ENCODE peak calls at places on chromosomes 2 and 18, in six cellular contexts. U, C, Z, H, N and E are unnamed samples. For H3K27me3, the result is how much of the 10 kb centered on the place peaks cover.

GRCh38 chr2:200850512-200851256 is 13.8 kb downstream of the CLK1 start:
- DNase-seq in N (no peak), H (no peak), C (no peak), U (no peak), Z (no peak), E (no peak)

GRCh38 chr18:61797691-61798590 is 94.9 kb downstream of the RNF152 start:
- DNase-seq in C (no peak), H (no peak), N (no peak), U (no peak), Z (no peak), E (no peak)

GRCh38 chr18:28198588-28198987 is 21.7 kb upstream of the CDH2 start:
- DNase-seq in C (no peak), Z (no peak), U (no peak), N (no peak), H (no peak), E (no peak)

GRCh38 chr2:177172034-177172880 is 40.3 kb upstream of the HNRNPA3 start:
- DNase-seq in Z (peak), C (no peak), U (no peak), N (no peak), H (peak), E (peak)

GRCh38 chr2:6493266-6493665 is 372.4 kb downstream of the CMPK2 start:
- DNase-seq in H (no peak), Z (no peak), N (no peak), C (no peak), U (no peak), E (no peak)

GRCh38 chr18:62838475-62839098 is 123.2 kb downstream of the PHLPP1 start:
- DNase-seq in H (no peak), N (no peak), C (no peak), Z (no peak), U (no peak), E (no peak)

GRCh38 chr2:12119841-12120240 is 373.4 kb downstream of the LPIN1 start:
- DNase-seq in Z (no peak), C (no peak), U (no peak), N (no peak), H (peak), E (no peak)

GRCh38 chr2:84880395-84880644 is 564 bp downstream of the TRABD2A start:
- DNase-seq in N (no peak), C (no peak), Z (no peak), H (no peak), U (no peak), E (no peak)

GRCh38 chr2:120472891-120473309 is 127.0 kb downstream of the INHBB start:
- DNase-seq in C (no peak), U (no peak), N (no peak), Z (no peak), H (peak), E (peak)

GRCh38 chr2:119662297-119662696 is 16.7 kb upstream of the TMEM177 start:
- DNase-seq in Z (no peak), C (no peak), U (no peak), N (no peak), H (no peak), E (no peak)

GRCh38 chr2:52423111-52423510 is 1344.5 kb upstream of the CHAC2 start:
- DNase-seq in C (no peak), U (no peak), H (no peak), N (no peak), Z (no peak), E (no peak)

GRCh38 chr2:16525265-16525887 is 140.3 kb downstream of the CYRIA start:
- DNase-seq in C (peak), Z (no peak), H (peak), U (peak), N (peak), E (no peak)

GRCh38 chr2:37711831-37712230 is 40.4 kb upstream of the CDC42EP3 start:
- DNase-seq in C (no peak), H (peak), N (no peak), U (no peak), Z (no peak), E (peak)

GRCh38 chr2:47510745-47511144 is 107.8 kb downstream of the MSH2 start:
- DNase-seq in H (no peak), C (no peak), Z (no peak), U (no peak), N (no peak), E (no peak)

GRCh38 chr2:144704696-144705095 is 184.8 kb upstream of the ZEB2 start:
- DNase-seq in H (no peak), Z (no peak), N (no peak), C (no peak), U (no peak), E (no peak)

GRCh38 chr2:128362889-128363228 is 44.2 kb upstream of the HS6ST1 start:
- DNase-seq in C (no peak), H (no peak), U (no peak), Z (peak), N (no peak), E (peak)

GRCh38 chr18:3350566-3351527 is 88.9 kb downstream of the MYL12B start:
- DNase-seq in C (no peak), U (no peak), Z (no peak), H (peak), N (no peak), E (peak)

GRCh38 chr2:83584674-83585073 is 874.4 kb downstream of the SUCLG1 start:
- DNase-seq in C (no peak), U (no peak), Z (no peak), N (no peak), H (no peak), E (no peak)

GRCh38 chr2:236677368-236677767 is 107.7 kb downstream of the ACKR3 start:
- DNase-seq in C (no peak), U (no peak), H (no peak), N (no peak), Z (no peak), E (no peak)

GRCh38 chr2:23385748-23386421 is 906 bp downstream of the KLHL29 start:
- DNase-seq in H (no peak), U (no peak), C (peak), N (no peak), Z (no peak), E (no peak)

GRCh38 chr18:33579147-33579867 is 1.3 kb downstream of the ASXL3 start:
- DNase-seq in N (no peak), H (peak), Z (no peak), C (no peak), U (no peak), E (no peak)

GRCh38 chr2:44879269-44880124 is 62.0 kb upstream of the SIX3 start:
- DNase-seq in Z (no peak), C (no peak), N (no peak), H (no peak), U (no peak), E (no peak)

GRCh38 chr2:199460101-199460671 is 2.4 kb upstream of the SATB2 start:
- DNase-seq in U (peak), Z (no peak), H (peak), N (no peak), C (no peak), E (no peak)

GRCh38 chr2:237118025-237118424 is 32.3 kb downstream of the COPS8 start:
- DNase-seq in H (peak), C (no peak), Z (no peak), U (no peak), N (no peak), E (peak)

GRCh38 chr18:31100598-31101147 is 1.5 kb downstream of the DSC2 start:
- DNase-seq in H (no peak), U (no peak), Z (no peak), C (peak), N (no peak), E (no peak)

GRCh38 chr2:204670124-204670523 is 124.8 kb downstream of the PARD3B start:
- DNase-seq in U (no peak), H (no peak), Z (no peak), N (no peak), C (no peak), E (no peak)

GRCh38 chr18:58886864-58887612 is 22.4 kb downstream of the ZNF532 start:
- DNase-seq in U (peak), C (no peak), H (no peak), Z (no peak), N (no peak), E (no peak)

GRCh38 chr18:10439898-10440297 is 14.5 kb upstream of the APCDD1 start:
- DNase-seq in H (peak), N (no peak), C (no peak), U (no peak), Z (no peak), E (no peak)

GRCh38 chr2:31694444-31694843 is 113.7 kb upstream of the SRD5A2 start:
- DNase-seq in N (no peak), U (peak), Z (no peak), C (no peak), H (no peak), E (no peak)

GRCh38 chr2:217911283-217911965 is 91.4 kb downstream of the TNS1 start:
- DNase-seq in Z (no peak), U (no peak), N (no peak), C (no peak), H (no peak), E (no peak)

GRCh38 chr2:217908544-217908943 is 94.3 kb downstream of the TNS1 start:
- DNase-seq in N (no peak), H (no peak), U (no peak), C (no peak), Z (no peak), E (no peak)

GRCh38 chr2:217907266-217907665 is 95.5 kb downstream of the TNS1 start:
- DNase-seq in N (no peak), H (no peak), C (no peak), U (no peak), Z (no peak), E (no peak)

GRCh38 chr2:217910875-217911212 is 92.0 kb downstream of the TNS1 start:
- DNase-seq in C (no peak), H (no peak), U (no peak), N (no peak), Z (no peak), E (no peak)

DNA sequence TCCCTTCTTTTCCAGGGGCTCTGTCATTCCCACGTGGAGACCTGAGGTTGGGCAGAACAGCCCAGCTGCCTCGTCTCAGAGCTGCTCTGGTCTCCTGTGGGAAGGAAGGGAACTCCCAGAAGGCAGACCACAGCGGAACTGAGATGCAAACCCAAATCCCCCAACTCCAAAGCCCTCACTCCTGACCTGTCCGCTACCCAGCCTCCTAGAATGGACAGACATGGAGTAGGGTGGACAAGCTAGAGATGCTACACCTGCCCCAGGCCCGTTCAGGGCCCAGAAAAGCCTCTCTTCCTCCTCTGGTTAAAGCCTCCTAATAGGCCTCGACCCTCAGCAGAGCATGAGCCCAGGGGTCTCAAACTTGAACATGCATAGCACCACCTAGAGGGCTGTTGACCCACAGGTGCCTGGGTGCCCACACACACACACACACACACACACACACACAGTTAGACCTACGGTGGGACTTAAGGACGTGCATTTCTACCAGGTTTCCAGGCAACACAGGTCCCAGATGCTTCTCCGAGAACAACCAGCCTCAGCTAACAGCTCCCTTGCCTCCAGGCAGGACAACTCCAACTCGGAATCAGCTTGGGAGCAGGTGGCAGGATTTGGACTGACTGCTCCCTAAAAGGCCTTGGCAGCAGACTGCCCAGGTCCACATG is 93.5 kb downstream of the TNS1 start:
- DNase-seq in Z (no peak), N (no peak), U (no peak), C (peak), H (no peak), E (no peak)
- TF ChIP-seq CTCF in Z (no peak), N (peak), U (no peak), C (peak), H (no peak), E (peak)

DNA sequence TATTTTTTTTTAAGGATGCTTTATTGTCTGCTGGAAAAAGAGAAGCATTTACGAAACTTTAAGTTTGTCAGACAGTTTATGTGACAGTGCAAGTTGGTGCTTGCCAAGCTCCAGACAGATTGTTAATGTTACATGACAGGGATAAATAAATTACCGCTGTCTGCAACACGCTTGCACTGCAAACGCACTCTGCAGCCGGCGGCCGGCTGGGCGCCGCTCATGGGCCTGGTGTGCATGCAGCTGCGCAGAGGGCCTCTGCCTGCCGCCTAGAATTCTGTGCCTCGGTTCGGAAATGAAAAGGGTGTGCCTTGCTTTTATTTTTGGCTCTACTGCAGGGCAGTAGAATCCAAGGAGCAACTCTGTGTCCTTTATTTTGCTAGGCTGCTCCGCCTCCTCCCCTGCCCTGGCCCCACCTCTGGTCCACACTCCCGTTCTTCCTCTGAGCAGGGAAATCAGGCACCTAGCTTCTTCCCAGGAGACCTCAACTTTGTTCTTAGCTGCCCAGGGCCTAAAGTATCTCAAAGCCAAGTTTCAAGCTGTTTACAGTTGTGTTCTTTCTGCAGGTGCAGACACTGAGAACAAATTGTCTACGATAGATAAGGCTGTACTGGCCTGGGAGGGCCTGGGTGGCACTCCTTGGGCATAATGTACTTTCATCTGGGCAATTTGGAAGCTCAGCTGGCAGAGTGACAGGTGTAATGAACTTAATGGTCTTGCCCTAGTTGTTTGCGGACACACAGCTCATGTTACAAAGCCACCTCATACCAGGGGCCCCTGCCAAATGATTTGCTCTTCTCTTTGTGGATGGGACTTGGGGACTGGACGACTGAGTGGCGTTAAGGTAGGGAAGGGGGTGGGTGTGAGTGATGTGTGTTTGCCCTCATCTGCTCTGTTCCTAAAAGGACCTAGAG is 4.1 kb downstream of the LDLRAD4 start:
- DNase-seq in H (peak), N (no peak), C (no peak), U (no peak), Z (peak), E (no peak)
- H3K27me3 ChIP-seq in H (under half), N (under half), C (under half), U (under half), Z (under half), E (half or more)

GRCh38 chr18:8525692-8526091 is 83.5 kb upstream of the RAB12 start:
- DNase-seq in Z (no peak), U (peak), C (peak), N (no peak), H (no peak), E (no peak)
- TF ChIP-seq CTCF in Z (peak), U (no peak), C (peak), N (peak), H (peak), E (peak)

DNA sequence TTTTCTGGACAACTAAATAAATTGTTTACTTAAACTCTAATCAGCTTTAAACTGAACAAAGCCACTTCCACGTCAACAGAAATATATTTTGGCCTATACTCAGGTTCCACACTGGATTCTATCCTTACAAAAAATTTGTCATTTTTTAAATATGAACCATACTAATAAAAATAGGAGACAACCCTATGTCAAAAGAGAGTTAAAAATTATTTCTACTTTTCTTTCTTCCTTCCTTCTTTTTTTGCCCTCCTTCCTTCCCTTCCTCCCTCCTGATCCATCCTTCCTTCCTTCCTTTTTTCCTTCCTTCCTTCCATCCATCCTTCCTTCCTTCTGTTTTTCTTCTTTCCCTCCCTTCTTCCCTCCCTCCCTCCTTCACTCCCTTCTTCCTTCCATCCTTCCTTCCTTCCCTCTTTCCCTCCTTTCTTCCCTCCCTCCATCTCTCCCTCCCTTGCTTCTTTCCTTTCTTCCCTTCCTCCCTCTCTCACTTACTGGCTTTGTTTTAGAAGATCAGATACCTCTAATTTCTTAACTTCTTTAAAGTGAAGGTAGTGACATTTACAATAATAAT is 1444.9 kb downstream of the DPP10 start:
- DNase-seq in U (no peak), N (no peak), Z (no peak), H (no peak), C (no peak), E (no peak)
- H3K27me3 ChIP-seq in U (under half), N (under half), Z (under half), H (under half), C (under half), E (under half)

GRCh38 chr2:227323818-227324217 is 1.2 kb upstream of the MFF start:
- DNase-seq in H (no peak), C (no peak), U (no peak), N (no peak), Z (no peak), E (no peak)

GRCh38 chr2:227325824-227326195 is 759 bp downstream of the MFF start:
- DNase-seq in Z (no peak), U (peak), N (peak), C (peak), H (peak), E (peak)

GRCh38 chr2:227324671-227325055 is 388 bp upstream of the MFF start:
- DNase-seq in N (peak), C (no peak), H (no peak), Z (no peak), U (peak), E (no peak)

GRCh38 chr2:227326783-227327182 is 1.7 kb downstream of the MFF start:
- DNase-seq in C (no peak), H (no peak), N (no peak), Z (no peak), U (no peak), E (no peak)

DNA sequence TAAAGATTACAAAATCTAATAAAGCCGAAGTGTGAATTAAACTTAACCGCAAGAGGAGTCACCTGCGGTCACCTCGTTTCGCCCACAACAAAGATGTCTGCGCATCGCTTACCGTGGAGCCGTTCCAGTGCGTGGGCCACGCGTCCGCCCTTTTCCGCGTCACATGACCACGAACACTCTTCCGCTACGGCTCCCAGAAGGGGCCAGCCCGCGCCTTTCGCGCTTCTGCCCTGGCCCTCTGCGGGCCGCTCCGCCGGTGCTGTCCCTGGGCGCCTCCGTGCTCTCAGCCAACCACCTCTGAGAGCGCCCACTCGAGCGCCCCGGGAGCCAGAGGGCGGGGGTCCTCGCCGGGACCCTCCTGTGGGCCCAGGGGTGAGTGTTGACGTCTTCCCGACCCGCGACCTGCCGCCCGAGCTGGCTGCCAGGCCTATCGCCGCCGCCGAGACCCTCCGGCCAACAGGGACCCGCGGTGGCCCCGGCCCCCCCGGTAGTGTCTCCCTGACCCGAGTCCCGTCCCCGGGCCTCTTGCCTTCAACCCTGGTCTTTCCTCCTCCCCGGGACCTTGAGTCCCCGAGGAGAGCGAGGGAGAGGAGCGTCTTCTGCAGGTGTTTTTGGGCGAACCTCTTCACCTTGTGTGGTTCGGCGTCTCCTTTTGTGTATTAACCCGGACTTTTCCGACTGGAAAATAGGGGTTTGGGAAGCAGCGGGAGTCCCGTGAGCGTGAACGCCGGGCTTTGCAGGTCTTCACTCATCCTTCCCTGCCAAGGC is at the start of gene MFF:
- DNase-seq in C (peak), N (peak), H (peak), U (peak), Z (peak), E (peak)
- TF ChIP-seq CTCF in C (peak), N (peak), H (peak), U (no peak), Z (no peak), E (peak)

GRCh38 chr2:100238471-100238870 is 83.8 kb downstream of the LONRF2 start:
- DNase-seq in Z (no peak), U (no peak), C (no peak), N (no peak), H (no peak), E (no peak)
- H3K27me3 ChIP-seq in Z (under half), U (under half), C (under half), N (under half), H (under half), E (under half)

GRCh38 chr2:238772635-238773297 is 75.1 kb upstream of the TWIST2 start:
- DNase-seq in H (no peak), Z (no peak), C (no peak), N (no peak), U (no peak), E (no peak)

GRCh38 chr2:238774980-238775509 is 72.8 kb upstream of the TWIST2 start:
- DNase-seq in H (no peak), N (no peak), U (no peak), Z (no peak), C (no peak), E (no peak)

GRCh38 chr2:238773472-238773871 is 74.4 kb upstream of the TWIST2 start:
- DNase-seq in Z (no peak), C (no peak), N (no peak), H (no peak), U (no peak), E (no peak)

GRCh38 chr2:238771639-238772038 is 76.2 kb upstream of the TWIST2 start:
- DNase-seq in N (no peak), U (no peak), Z (no peak), H (no peak), C (no peak), E (no peak)

GRCh38 chr2:238771193-238771592 is 76.7 kb upstream of the TWIST2 start:
- DNase-seq in Z (no peak), N (no peak), U (no peak), H (no peak), C (no peak), E (no peak)
- TF ChIP-seq CTCF in Z (peak), N (peak), U (no peak), H (no peak), C (no peak), E (peak)

GRCh38 chr2:219038600-219038999 is 2.7 kb downstream of the CFAP65 start:
- DNase-seq in H (no peak), N (no peak), C (no peak), U (no peak), Z (no peak), E (no peak)
- H3K27me3 ChIP-seq in H (under half), N (under half), C (under half), U (under half), Z (under half), E (half or more)